ENCODE peak calls at places on chromosome 4, in nine cellular contexts. J, L, U, D, V, B, O, W and K are unnamed samples.

GRCh38 chr4:1772869-1773538 is 20.1 kb upstream of the FGFR3 start:
- DNase-seq in J (no peak), L (no peak), U (no peak), D (no peak), V (no peak), B (no peak), O (peak; percentile 95), W (no peak), K (no peak)

GRCh38 chr4:54933579-54933978 is 191.8 kb downstream of the KDR start:
- DNase-seq in J (no peak), L (no peak), U (no peak), D (no peak), V (no peak), B (no peak), O (no peak), W (no peak), K (no peak)

GRCh38 chr4:127828121-127828520 is 46.0 kb downstream of the HSPA4L start:
- DNase-seq in J (no peak), L (no peak), U (no peak), D (no peak), V (no peak), B (no peak), O (no peak), W (no peak), K (no peak)

GRCh38 chr4:1578301-1578781 is 105.8 kb downstream of the FAM53A start:
- DNase-seq in J (no peak), L (no peak), U (no peak), D (no peak), V (peak; percentile 62), B (no peak), O (no peak), W (no peak), K (no peak)

GRCh38 chr4:22574424-22574823 is 58.6 kb upstream of the ADGRA3 start:
- DNase-seq in J (no peak), L (no peak), U (no peak), D (no peak), V (no peak), B (no peak), O (no peak), W (no peak), K (no peak)

GRCh38 chr4:76830612-76831474 is 67.1 kb downstream of the SOWAHB start:
- DNase-seq in J (peak; percentile 74), L (peak; percentile 69), U (peak; percentile 92), D (no peak), V (no peak), B (no peak), O (no peak), W (peak; percentile 41), K (no peak)

GRCh38 chr4:79964715-79965345 is 108.2 kb downstream of the ANTXR2 start:
- DNase-seq in J (peak; percentile 22), L (no peak), U (no peak), D (no peak), V (peak; percentile 76), B (no peak), O (no peak), W (no peak), K (no peak)

GRCh38 chr4:172758586-172759340 is 409.8 kb upstream of the GALNT7 start:
- DNase-seq in J (no peak), L (no peak), U (peak; percentile 89), D (no peak), V (no peak), B (no peak), O (no peak), W (peak; percentile 7), K (no peak)

GRCh38 chr4:187363453-187363852 is 632.1 kb upstream of the ZFP42 start:
- DNase-seq in J (no peak), L (no peak), U (no peak), D (no peak), V (no peak), B (no peak), O (no peak), W (no peak), K (no peak)

GRCh38 chr4:48103483-48104139 is 30.4 kb downstream of the TXK start:
- DNase-seq in J (no peak), L (no peak), U (no peak), D (no peak), V (no peak), B (no peak), O (no peak), W (no peak), K (no peak)

GRCh38 chr4:110837896-110838450 is 215.1 kb upstream of the PITX2 start:
- DNase-seq in J (no peak), L (no peak), U (no peak), D (no peak), V (peak; percentile 11), B (no peak), O (no peak), W (no peak), K (no peak)

GRCh38 chr4:111778543-111778942 is 366.7 kb upstream of the FAM241A start:
- DNase-seq in J (peak; percentile 62), L (no peak), U (no peak), D (no peak), V (no peak), B (no peak), O (peak; percentile 51), W (no peak), K (no peak)

GRCh38 chr4:86482851-86483490 is 111.1 kb upstream of the PTPN13 start:
- DNase-seq in J (no peak), L (no peak), U (no peak), D (no peak), V (peak; percentile 72), B (peak; percentile 50), O (no peak), W (no peak), K (no peak)

GRCh38 chr4:152991361-152991760 is 55.2 kb downstream of the FHDC1 start:
- DNase-seq in J (no peak), L (no peak), U (no peak), D (no peak), V (no peak), B (no peak), O (no peak), W (no peak), K (no peak)

GRCh38 chr4:109701566-109702399 is 1.5 kb downstream of the CASP6 start:
- DNase-seq in J (no peak), L (no peak), U (no peak), D (no peak), V (peak; percentile 27), B (no peak), O (no peak), W (no peak), K (no peak)

GRCh38 chr4:55794053-55794452 is 25.5 kb upstream of the EXOC1L start:
- DNase-seq in J (no peak), L (no peak), U (no peak), D (no peak), V (peak; percentile 15), B (no peak), O (no peak), W (no peak), K (no peak)

GRCh38 chr4:3229964-3230363 is 19.0 kb upstream of the MSANTD1 start:
- DNase-seq in J (no peak), L (no peak), U (no peak), D (no peak), V (no peak), B (no peak), O (no peak), W (no peak), K (no peak)